ENCODE peak calls at places on chromosomes 2 and 18, in five cellular contexts. One of them, this sample, is unnamed.

GRCh38 chr2:178220814-178221213 is 26.5 kb downstream of the OSBPL6 start:
- DNase-seq in NCI-H446: no peak
- DNase-seq in PC-3: no peak
- DNase-seq in hepatic stellate cell: no peak
- DNase-seq in H54: no peak
- DNase-seq in this sample: no peak

GRCh38 chr2:63741884-63742583 is 99.7 kb upstream of the UGP2 start:
- DNase-seq in H54: no peak
- DNase-seq in PC-3: peak
- DNase-seq in hepatic stellate cell: no peak
- DNase-seq in NCI-H446: no peak
- DNase-seq in this sample: no peak

GRCh38 chr2:108968619-108969018 is 20.4 kb downstream of the EDAR start:
- DNase-seq in PC-3: peak
- DNase-seq in NCI-H446: no peak
- DNase-seq in H54: peak
- DNase-seq in hepatic stellate cell: no peak
- DNase-seq in this sample: peak

GRCh38 chr2:112075490-112076260 is 20.6 kb downstream of the TMEM87B start:
- DNase-seq in hepatic stellate cell: no peak
- DNase-seq in NCI-H446: no peak
- DNase-seq in H54: no peak
- DNase-seq in PC-3: peak
- DNase-seq in this sample: no peak

GRCh38 chr2:218578272-218578877 is 9.7 kb downstream of the CNOT9 start:
- DNase-seq in NCI-H446: no peak
- DNase-seq in H54: no peak
- DNase-seq in PC-3: no peak
- DNase-seq in hepatic stellate cell: no peak
- DNase-seq in this sample: no peak

GRCh38 chr2:11133238-11133935 is 21.9 kb upstream of the SLC66A3 start:
- DNase-seq in hepatic stellate cell: no peak
- DNase-seq in PC-3: no peak
- DNase-seq in H54: no peak
- DNase-seq in NCI-H446: no peak
- DNase-seq in this sample: peak

GRCh38 chr18:30556112-30556511 is 486.4 kb downstream of the DSC3 start:
- DNase-seq in NCI-H446: no peak
- DNase-seq in hepatic stellate cell: no peak
- DNase-seq in H54: no peak
- DNase-seq in PC-3: no peak
- DNase-seq in this sample: no peak

GRCh38 chr2:96238266-96238665 is 27.5 kb downstream of the TMEM127 start:
- DNase-seq in PC-3: no peak
- DNase-seq in NCI-H446: no peak
- DNase-seq in hepatic stellate cell: no peak
- DNase-seq in H54: no peak
- DNase-seq in this sample: no peak

GRCh38 chr18:9755110-9755509 is 47.0 kb downstream of the RAB31 start:
- DNase-seq in PC-3: no peak
- DNase-seq in NCI-H446: no peak
- DNase-seq in H54: no peak
- DNase-seq in hepatic stellate cell: no peak
- DNase-seq in this sample: no peak

GRCh38 chr2:179701524-179702110 is 159.8 kb downstream of the ZNF385B start:
- DNase-seq in PC-3: peak
- DNase-seq in H54: peak
- DNase-seq in hepatic stellate cell: no peak
- DNase-seq in NCI-H446: no peak
- DNase-seq in this sample: no peak

GRCh38 chr2:237791977-237792727 is 6.4 kb upstream of the RBM44 start:
- DNase-seq in PC-3: peak
- DNase-seq in hepatic stellate cell: no peak
- DNase-seq in H54: no peak
- DNase-seq in NCI-H446: no peak
- DNase-seq in this sample: no peak

GRCh38 chr2:199692489-199692888 is 158.5 kb downstream of the FTCDNL1 start:
- DNase-seq in NCI-H446: peak
- DNase-seq in hepatic stellate cell: no peak
- DNase-seq in H54: no peak
- DNase-seq in PC-3: peak
- DNase-seq in this sample: peak

GRCh38 chr18:50022985-50023384 is 172.0 kb downstream of the MYO5B start:
- DNase-seq in hepatic stellate cell: no peak
- DNase-seq in PC-3: no peak
- DNase-seq in NCI-H446: no peak
- DNase-seq in H54: no peak
- DNase-seq in this sample: no peak

GRCh38 chr2:187580462-187581124 is 26.4 kb upstream of the TFPI start:
- DNase-seq in PC-3: peak
- DNase-seq in H54: no peak
- DNase-seq in NCI-H446: peak
- DNase-seq in hepatic stellate cell: no peak
- DNase-seq in this sample: peak

GRCh38 chr2:162198239-162198638 is 45.0 kb downstream of the FAP start:
- DNase-seq in hepatic stellate cell: no peak
- DNase-seq in PC-3: no peak
- DNase-seq in H54: no peak
- DNase-seq in NCI-H446: no peak
- DNase-seq in this sample: no peak

GRCh38 chr2:28360742-28361293 is 31.8 kb upstream of the FOSL2 start:
- DNase-seq in NCI-H446: no peak
- DNase-seq in PC-3: peak
- DNase-seq in H54: peak
- DNase-seq in hepatic stellate cell: peak
- DNase-seq in this sample: no peak

GRCh38 chr2:119856469-119856901 is 96.8 kb downstream of the PTPN4 start:
- DNase-seq in NCI-H446: no peak
- DNase-seq in hepatic stellate cell: no peak
- DNase-seq in H54: no peak
- DNase-seq in PC-3: peak
- DNase-seq in this sample: peak

GRCh38 chr2:96869824-96870630 is at the start of gene SEMA4C:
- DNase-seq in H54: peak
- DNase-seq in NCI-H446: peak
- DNase-seq in PC-3: no peak
- DNase-seq in hepatic stellate cell: peak
- DNase-seq in this sample: peak

GRCh38 chr2:10787176-10787968 is 25.2 kb downstream of the PDIA6 start:
- DNase-seq in NCI-H446: no peak
- DNase-seq in hepatic stellate cell: no peak
- DNase-seq in H54: no peak
- DNase-seq in PC-3: no peak
- DNase-seq in this sample: peak

GRCh38 chr2:226782092-226782713 is 17.4 kb downstream of the IRS1 start:
- DNase-seq in H54: no peak
- DNase-seq in hepatic stellate cell: no peak
- DNase-seq in NCI-H446: no peak
- DNase-seq in PC-3: no peak
- DNase-seq in this sample: no peak

GRCh38 chr2:119494163-119494790 is 30.0 kb downstream of the SCTR start:
- DNase-seq in PC-3: no peak
- DNase-seq in H54: no peak
- DNase-seq in hepatic stellate cell: no peak
- DNase-seq in NCI-H446: no peak
- DNase-seq in this sample: no peak